ENCODE peak calls at places on chromosomes 4 and X, in seven cellular contexts. D is stimulated activated CD4-positive, alpha-beta T cell treated with anti-CD3 and anti-CD28 coated beads, Interleukin-4, amount 100 ng/mL, for 48 hours; K is coronary artery; N is stimulated activated naive CD4-positive, alpha-beta T cell; G is fibroblast of lung; Q is CD4-positive, alpha-beta T cell; J is tibial nerve. V is an unnamed sample.
A peak's percentile ranks its signal among the peaks of the same experiment; 100 is the strongest.

GRCh38 chr4:19806865-19807264 is 444.8 kb upstream of the SLIT2 start:
- DNase-seq in J (no peak), Q (no peak), K (no peak), G (peak; percentile 54), N (no peak), D (no peak), V (no peak)

GRCh38 chrX:37943554-37943953 is 62.8 kb upstream of the SYTL5 start:
- DNase-seq in J (no peak), N (no peak), K (no peak), Q (no peak), D (no peak), G (no peak), V (no peak)

GRCh38 chr4:93834371-93835066 is 6.0 kb downstream of the ATOH1 start:
- DNase-seq in Q (no peak), J (no peak), K (no peak), G (no peak), N (no peak), D (no peak), V (no peak)

GRCh38 chrX:148049441-148049840 is 68.3 kb downstream of the FMR1NB start:
- DNase-seq in G (peak; percentile 25), J (no peak), K (no peak), Q (no peak), N (no peak), D (no peak), V (peak; percentile 18)

GRCh38 chr4:978957-979701 is 5.8 kb upstream of the DGKQ start:
- DNase-seq in N (no peak), D (no peak), Q (no peak), K (no peak), G (no peak), J (no peak), V (no peak)

GRCh38 chr4:33628296-33628695 is 2616.0 kb downstream of the ARAP2 start:
- DNase-seq in G (no peak), D (no peak), K (no peak), Q (no peak), J (no peak), N (no peak), V (no peak)

GRCh38 chr4:87950516-87950915 is 25.0 kb upstream of the SPP1 start:
- DNase-seq in K (no peak), Q (no peak), G (no peak), D (no peak), J (no peak), N (no peak), V (no peak)

GRCh38 chr4:155526452-155527169 is 140.0 kb upstream of the GUCY1A1 start:
- DNase-seq in K (no peak), G (no peak), D (no peak), Q (no peak), J (no peak), N (no peak), V (no peak)

GRCh38 chr4:185142911-185143595 is at the start of gene SLC25A4:
- DNase-seq in J (peak; percentile 74), K (peak; percentile 89), Q (peak; percentile 74), N (peak; percentile 62), D (peak; percentile 81), G (peak; percentile 65), V (no peak)

GRCh38 chrX:40434947-40435346 is 145.8 kb upstream of the ATP6AP2 start:
- DNase-seq in K (no peak), G (peak; percentile 59), N (no peak), D (no peak), J (no peak), Q (no peak), V (no peak)

GRCh38 chr4:65624651-65625050 is 45.6 kb downstream of the EPHA5 start:
- DNase-seq in D (no peak), G (peak; percentile 59), Q (no peak), N (no peak), K (no peak), J (no peak), V (no peak)

GRCh38 chrX:104641176-104641575 is 75.2 kb downstream of the IL1RAPL2 start:
- DNase-seq in Q (no peak), K (no peak), D (no peak), J (no peak), G (no peak), N (no peak), V (no peak)

GRCh38 chr4:52038109-52038912 is at the start of gene SGCB:
- DNase-seq in G (peak; percentile 56), Q (peak; percentile 64), K (no peak), D (peak; percentile 64), J (peak; percentile 49), N (peak; percentile 42), V (no peak)

GRCh38 chr4:30537462-30537861 is 182.7 kb upstream of the PCDH7 start:
- DNase-seq in N (no peak), K (no peak), D (no peak), G (peak; percentile 91), J (no peak), Q (no peak), V (peak; percentile 5)

GRCh38 chrX:13167444-13168207 is 123.2 kb upstream of the FAM9C start:
- DNase-seq in Q (peak; percentile 2), K (no peak), G (peak; percentile 58), J (no peak), N (no peak), D (peak; percentile 11), V (no peak)

V was measured in Panc1.